ENCODE peak calls at places on chromosomes 11 and 22, in seven cellular contexts. Y is CD4-positive, alpha-beta memory T cell; S is neural progenitor cell; W is GM23248; C is HCT116; N is sigmoid colon; D is pancreas. G is an unnamed sample. For H3K4me1, the result is how much of the 10 kb centered on the place peaks cover.

GRCh38 chr11:8382436-8383053 is 118.9 kb upstream of the LMO1 start:
- DNase-seq in N (no peak), S (no peak), D (no peak), Y (no peak), W (peak), C (no peak), G (no peak)

GRCh38 chr22:47374273-47374771 is 611.9 kb downstream of the TBC1D22A start:
- DNase-seq in W (no peak), S (no peak), C (no peak), Y (no peak), D (no peak), N (peak), G (no peak)

GRCh38 chr11:13667245-13667644 is 1.2 kb upstream of the FAR1 start:
- DNase-seq in S (peak), N (no peak), W (peak), Y (no peak), D (no peak), C (no peak), G (no peak)

GRCh38 chr11:134757633-134758032 is 345.6 kb upstream of the B3GAT1 start:
- DNase-seq in D (no peak), C (no peak), S (no peak), Y (no peak), W (no peak), N (no peak), G (no peak)

GRCh38 chr22:23036684-23037428 is 33.5 kb upstream of the GNAZ start:
- DNase-seq in Y (no peak), W (peak), S (no peak), C (no peak), N (no peak), D (no peak), G (no peak)

GRCh38 chr11:123653997-123654565 is 343 bp downstream of the SCN3B start:
- DNase-seq in S (peak), N (peak), Y (peak), C (no peak), W (peak), D (peak), G (peak)

GRCh38 chr11:3837793-3838192 is 3.0 kb downstream of the RHOG start:
- DNase-seq in W (peak), N (peak), C (no peak), Y (no peak), D (no peak), S (no peak), G (no peak)

GRCh38 chr11:122362381-122362780 is 246.4 kb upstream of the BLID start:
- DNase-seq in S (no peak), W (peak), D (no peak), Y (no peak), C (no peak), N (no peak), G (no peak)

GRCh38 chr11:35997908-35998307 is 54.0 kb downstream of the LDLRAD3 start:
- DNase-seq in C (no peak), D (no peak), W (no peak), S (no peak), N (no peak), Y (no peak), G (no peak)

GRCh38 chr11:12157241-12157661 is 46.9 kb downstream of the MICAL2 start:
- DNase-seq in S (no peak), N (no peak), Y (no peak), D (no peak), C (no peak), W (peak), G (no peak)

GRCh38 chr11:32939046-32939445 is 46.4 kb downstream of the QSER1 start:
- DNase-seq in C (no peak), S (no peak), W (no peak), N (no peak), Y (no peak), D (no peak), G (no peak)

GRCh38 chr11:29773656-29774264 is 243.1 kb downstream of the KCNA4 start:
- DNase-seq in W (peak), N (no peak), D (no peak), C (no peak), S (no peak), Y (no peak), G (no peak)

GRCh38 chr11:39304586-39304985 is 2154.9 kb downstream of the LRRC4C start:
- DNase-seq in S (no peak), W (no peak), Y (no peak), N (no peak), C (no peak), D (no peak), G (no peak)

GRCh38 chr11:116215471-116216113 is 557.2 kb downstream of the BUD13 start:
- DNase-seq in S (peak), Y (no peak), C (no peak), N (no peak), D (no peak), W (no peak), G (no peak)

GRCh38 chr11:18372187-18372586 is 22.2 kb upstream of the LDHA start:
- DNase-seq in S (no peak), D (no peak), W (no peak), Y (no peak), C (no peak), N (no peak), G (no peak)

GRCh38 chr11:75563978-75564552 is 2.0 kb downstream of the SERPINH1 start:
- DNase-seq in N (peak), D (no peak), S (peak), C (no peak), Y (no peak), W (peak), G (peak)

GRCh38 chr11:30478923-30479322 is 107.2 kb downstream of the MPPED2 start:
- DNase-seq in D (no peak), C (no peak), W (no peak), N (peak), Y (no peak), S (peak), G (no peak)

GRCh38 chr11:128956401-128957203 is 13.9 kb upstream of the TP53AIP1 start:
- DNase-seq in W (peak), N (no peak), Y (peak), S (peak), C (peak), D (peak), G (no peak)

GRCh38 chr22:26922804-26923203 is 265.4 kb downstream of the MIAT start:
- DNase-seq in D (no peak), W (no peak), N (no peak), S (peak), C (no peak), Y (no peak), G (no peak)

DNA sequence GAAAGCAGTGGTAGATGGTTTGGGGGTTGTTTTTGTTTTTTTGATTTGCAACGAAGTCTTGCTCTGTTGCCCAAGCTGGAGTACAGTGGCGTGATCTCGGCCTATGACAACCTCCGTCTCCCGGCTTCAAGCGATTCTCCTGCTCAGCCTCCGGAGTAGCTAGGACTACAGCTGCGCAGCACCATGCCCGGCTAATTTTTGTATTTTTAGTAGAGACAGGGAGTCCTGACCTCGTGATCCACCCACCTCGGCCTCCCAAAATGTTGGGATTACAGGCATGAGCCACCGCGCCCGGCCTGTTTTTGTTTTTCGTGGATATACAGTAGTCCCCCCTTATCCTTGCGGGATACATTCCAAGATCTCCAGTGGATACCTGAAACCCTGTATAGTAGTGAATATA is 6.6 kb downstream of the EP300 start:
- DNase-seq in C (no peak), S (no peak), D (no peak), N (no peak), W (no peak), Y (no peak), G (no peak)
- H3K4me1 ChIP-seq in C (under half), S (under half), D (under half), N (half or more), W (under half), Y (half or more), G (under half)

DNA sequence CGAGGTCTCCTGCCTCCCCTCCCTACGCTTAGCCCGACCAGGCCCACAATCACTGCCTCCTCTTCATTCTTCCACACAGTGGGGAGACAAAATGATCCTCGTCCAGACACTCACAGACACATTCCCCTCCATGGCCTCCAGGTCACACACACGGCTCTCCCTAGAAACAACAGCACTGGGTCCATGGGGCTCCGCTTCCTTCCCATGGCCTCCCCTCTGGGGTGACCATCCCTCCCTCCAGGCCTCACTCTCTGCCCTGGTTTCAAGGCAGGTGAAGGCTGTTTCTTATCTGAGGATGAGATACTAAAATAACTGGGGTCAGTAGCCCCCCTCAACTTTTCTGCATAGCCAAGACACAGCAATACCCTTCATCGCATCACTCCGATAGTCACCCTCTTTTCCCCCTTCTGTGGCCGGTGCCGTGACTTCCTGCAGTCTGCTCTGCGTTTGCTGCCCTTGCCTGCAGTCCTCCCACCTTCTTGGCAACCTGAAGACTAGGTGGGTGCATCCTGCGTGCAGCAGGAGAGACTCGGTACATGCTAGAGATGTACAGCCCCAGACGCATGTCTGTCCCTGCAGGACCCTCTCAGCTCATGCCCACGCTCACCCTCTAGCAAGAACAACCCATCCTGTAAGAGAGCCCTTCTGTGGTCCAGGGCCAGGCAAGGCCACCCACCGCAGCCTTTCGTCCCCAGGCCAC is 55.8 kb downstream of the CD6 start:
- DNase-seq in D (no peak), Y (no peak), W (no peak), C (no peak), N (peak), S (no peak), G (no peak)
- H3K4me1 ChIP-seq in D (under half), Y (half or more), W (under half), C (under half), N (under half), S (under half), G (under half)

DNA sequence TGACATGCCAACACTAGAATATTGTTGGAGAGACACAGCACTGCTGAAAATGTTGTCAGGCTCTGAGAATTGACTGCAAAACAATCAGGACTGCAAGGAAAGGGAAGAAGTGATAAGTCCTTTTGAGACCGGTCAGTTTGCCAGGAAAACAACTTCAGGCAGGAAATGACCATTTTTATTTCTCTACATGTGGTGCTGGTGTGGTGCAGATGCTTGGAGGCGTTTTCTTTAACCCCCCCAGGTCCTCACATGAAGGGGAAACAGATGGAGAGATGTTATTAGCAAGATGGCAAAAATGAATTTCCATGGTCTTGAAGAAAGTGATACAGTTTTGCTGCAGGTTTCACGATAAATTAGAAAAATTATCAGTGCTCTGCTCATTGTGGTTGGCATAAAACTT is 5.7 kb downstream of the AP2A2 start:
- DNase-seq in W (peak), N (no peak), C (no peak), Y (no peak), S (no peak), D (no peak), G (no peak)
- H3K4me1 ChIP-seq in W (under half), N (half or more), C (under half), Y (half or more), S (under half), D (under half), G (under half)

GRCh38 chr11:57662893-57663292 is 5.0 kb upstream of the ZDHHC5 start:
- DNase-seq in W (peak), S (no peak), C (no peak), D (no peak), N (no peak), Y (no peak), G (no peak)
- H3K4me1 ChIP-seq in W (under half), S (under half), C (under half), D (under half), N (under half), Y (under half), G (under half)

GRCh38 chr22:37192741-37193140 is 4.7 kb upstream of the C1QTNF6 start:
- DNase-seq in N (no peak), C (no peak), D (no peak), S (no peak), W (no peak), Y (no peak), G (no peak)

GRCh38 chr22:37190262-37190780 is 2.3 kb upstream of the C1QTNF6 start:
- DNase-seq in W (no peak), Y (no peak), D (no peak), N (no peak), C (no peak), S (no peak), G (no peak)

GRCh38 chr22:37193629-37194191 is 5.7 kb upstream of the C1QTNF6 start:
- DNase-seq in W (no peak), Y (peak), D (no peak), C (no peak), N (peak), S (no peak), G (peak)

GRCh38 chr22:37194750-37195149 is 6.7 kb upstream of the C1QTNF6 start:
- DNase-seq in S (no peak), W (no peak), N (no peak), D (no peak), Y (no peak), C (no peak), G (no peak)

DNA sequence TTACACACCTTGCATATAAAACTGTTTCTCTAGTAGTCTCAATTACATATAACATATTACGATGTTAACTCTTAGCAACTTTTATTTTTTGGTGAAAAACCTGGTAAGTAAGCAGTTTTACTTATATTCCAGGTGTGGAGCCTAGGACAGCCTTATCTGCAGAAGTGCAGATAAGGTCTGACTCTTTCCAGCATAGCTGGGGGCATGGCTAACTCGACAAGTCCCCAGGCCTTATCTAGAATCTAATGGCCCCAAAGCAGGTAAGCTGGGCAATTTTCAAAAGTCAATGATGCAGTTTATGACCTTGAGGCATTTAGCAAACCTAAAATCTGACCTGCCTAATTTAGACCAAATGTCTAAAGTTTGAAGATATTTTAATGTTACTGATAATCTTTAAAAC is 4.2 kb upstream of the C1QTNF6 start:
- DNase-seq in N (no peak), C (no peak), S (no peak), Y (no peak), D (no peak), W (no peak), G (no peak)
- H3K4me1 ChIP-seq in N (under half), C (half or more), S (under half), Y (half or more), D (under half), W (under half), G (under half)

GRCh38 chr11:64210301-64211020 is 3.9 kb downstream of the FERMT3 start:
- DNase-seq in Y (no peak), W (no peak), S (peak), N (no peak), D (no peak), C (no peak), G (no peak)
- H3K4me1 ChIP-seq in Y (under half), W (under half), S (under half), N (under half), D (under half), C (under half), G (under half)

GRCh38 chr11:44578279-44578678 is 12.8 kb downstream of the CD82 start:
- DNase-seq in S (no peak), W (no peak), C (no peak), N (no peak), Y (no peak), D (no peak), G (no peak)
- H3K4me1 ChIP-seq in S (under half), W (under half), C (under half), N (under half), Y (half or more), D (under half), G (under half)

GRCh38 chr11:91837649-91838330 is 386.8 kb upstream of the FAT3 start:
- DNase-seq in C (no peak), Y (no peak), N (no peak), D (no peak), W (no peak), S (no peak), G (no peak)
- H3K4me1 ChIP-seq in C (under half), Y (under half), N (under half), D (under half), W (under half), S (under half), G (under half)

G was measured in ovary.